ENCODE peak calls at places on chromosomes 3 and 15, in ten cellular contexts. Z, J, W, O, S, I, X, H, U and P are unnamed samples. For H3K9me3, the result is how much of the 10 kb centered on the place peaks cover.

GRCh38 chr3:127784283-127784682 is 38.0 kb downstream of the MGLL start:
- DNase-seq in Z (no peak), J (no peak), W (no peak), O (peak), S (peak), I (no peak), X (no peak), H (no peak), U (no peak), P (no peak)

GRCh38 chr3:64150527-64151238 is 74.6 kb downstream of the PRICKLE2 start:
- DNase-seq in Z (peak), J (peak), W (peak), O (no peak), S (peak), I (no peak), X (peak), H (peak), U (peak), P (no peak)

GRCh38 chr3:61371123-61371522 is 119.9 kb upstream of the FHIT start:
- DNase-seq in Z (no peak), J (peak), W (no peak), O (no peak), S (no peak), I (peak), X (no peak), H (peak), U (no peak), P (no peak)

GRCh38 chr3:29751647-29752263 is 470.9 kb downstream of the RBMS3 start:
- DNase-seq in Z (no peak), J (no peak), W (peak), O (peak), S (no peak), I (no peak), X (no peak), H (no peak), U (peak), P (no peak)

GRCh38 chr15:89641053-89641452 is 14.2 kb downstream of the KIF7 start:
- DNase-seq in Z (no peak), J (no peak), W (peak), O (no peak), S (no peak), I (no peak), X (no peak), H (no peak), U (no peak), P (no peak)

GRCh38 chr15:49815506-49815905 is 194.7 kb downstream of the DTWD1 start:
- DNase-seq in Z (no peak), J (no peak), W (no peak), O (no peak), S (no peak), I (no peak), X (no peak), H (no peak), U (no peak), P (no peak)

GRCh38 chr3:86792316-86792715 is 198.6 kb downstream of the VGLL3 start:
- DNase-seq in Z (no peak), J (no peak), W (no peak), O (no peak), S (no peak), I (no peak), X (no peak), H (no peak), U (no peak), P (no peak)

GRCh38 chr15:31484986-31485385 is 158.4 kb downstream of the KLF13 start:
- DNase-seq in Z (no peak), J (no peak), W (no peak), O (no peak), S (no peak), I (no peak), X (no peak), H (no peak), U (no peak), P (no peak)

GRCh38 chr3:94887056-94887455 is 824.2 kb downstream of the NSUN3 start:
- DNase-seq in Z (no peak), J (no peak), W (no peak), O (no peak), S (no peak), I (no peak), X (no peak), H (no peak), U (no peak), P (no peak)

GRCh38 chr3:185920168-185920567 is 17.6 kb downstream of the TRA2B start:
- DNase-seq in Z (no peak), J (no peak), W (no peak), O (no peak), S (no peak), I (no peak), X (no peak), H (no peak), U (no peak), P (no peak)

GRCh38 chr3:175068587-175068986 is 209.5 kb downstream of the NAALADL2 start:
- DNase-seq in Z (no peak), J (no peak), W (no peak), O (no peak), S (no peak), I (no peak), X (no peak), H (no peak), U (no peak), P (no peak)

GRCh38 chr3:126349611-126350501 is 7.4 kb downstream of the KLF15 start:
- DNase-seq in Z (peak), J (no peak), W (peak), O (peak), S (peak), I (no peak), X (no peak), H (no peak), U (no peak), P (no peak)

GRCh38 chr3:189160519-189161309 is 11.1 kb upstream of the TPRG1 start:
- DNase-seq in Z (no peak), J (no peak), W (no peak), O (no peak), S (no peak), I (no peak), X (no peak), H (no peak), U (no peak), P (no peak)

GRCh38 chr3:141460097-141460704 is 26.6 kb upstream of the RASA2 start:
- DNase-seq in Z (peak), J (peak), W (peak), O (peak), S (peak), I (peak), X (peak), H (peak), U (peak), P (peak)

GRCh38 chr3:16488637-16489036 is 24.9 kb downstream of the RFTN1 start:
- DNase-seq in Z (no peak), J (no peak), W (no peak), O (no peak), S (no peak), I (no peak), X (no peak), H (no peak), U (no peak), P (no peak)

GRCh38 chr3:55554621-55555020 is 67.5 kb upstream of the WNT5A start:
- DNase-seq in Z (no peak), J (no peak), W (no peak), O (no peak), S (no peak), I (no peak), X (no peak), H (no peak), U (no peak), P (no peak)

GRCh38 chr3:82525-82924 is 114.0 kb upstream of the CHL1 start:
- DNase-seq in Z (no peak), J (no peak), W (no peak), O (no peak), S (no peak), I (no peak), X (no peak), H (no peak), U (no peak), P (no peak)

GRCh38 chr3:79538-79937 is 117.0 kb upstream of the CHL1 start:
- DNase-seq in Z (no peak), J (no peak), W (no peak), O (no peak), S (no peak), I (no peak), X (no peak), H (no peak), U (no peak), P (no peak)

DNA sequence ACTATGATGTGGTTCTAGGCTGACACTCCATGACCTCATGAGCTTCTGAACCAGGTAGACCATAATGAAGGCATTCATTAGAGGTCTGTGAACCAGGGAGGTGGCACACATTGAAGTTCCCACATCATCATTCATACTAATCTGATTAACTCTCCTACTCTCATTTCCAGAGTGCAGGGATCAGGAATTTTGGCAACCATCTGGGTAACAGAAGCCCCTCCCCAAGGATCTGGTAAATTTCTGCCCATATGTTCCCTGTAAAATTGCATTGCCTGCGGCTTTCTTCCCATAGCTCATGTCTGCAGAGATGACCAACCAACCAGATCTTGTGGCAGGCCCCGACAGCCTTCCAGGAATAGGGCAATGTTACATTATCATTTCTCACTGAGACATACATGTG is 111.4 kb upstream of the CHL1 start:
- DNase-seq in Z (no peak), J (no peak), W (no peak), O (no peak), S (no peak), I (no peak), X (no peak), H (no peak), U (no peak), P (no peak)
- H3K9me3 ChIP-seq in Z (under half), J (under half), W (under half), O (under half), S (under half), I (under half), X (under half), H (under half), U (under half), P (under half)

GRCh38 chr15:23753248-23753647 is 66.1 kb upstream of the NDN start:
- DNase-seq in Z (no peak), J (no peak), W (no peak), O (no peak), S (no peak), I (no peak), X (no peak), H (no peak), U (no peak), P (no peak)
- H3K9me3 ChIP-seq in Z (under half), J (under half), W (under half), O (under half), S (under half), I (under half), X (under half), H (under half), U (under half), P (under half)

GRCh38 chr3:121817753-121818152 is 17.1 kb downstream of the IQCB1 start:
- DNase-seq in Z (no peak), J (no peak), W (no peak), O (no peak), S (no peak), I (no peak), X (no peak), H (no peak), U (no peak), P (no peak)

GRCh38 chr3:121822973-121823372 is 11.9 kb downstream of the IQCB1 start:
- DNase-seq in Z (no peak), J (no peak), W (no peak), O (no peak), S (no peak), I (no peak), X (no peak), H (no peak), U (no peak), P (no peak)

GRCh38 chr3:121821421-121822199 is 13.2 kb downstream of the IQCB1 start:
- DNase-seq in Z (no peak), J (no peak), W (no peak), O (no peak), S (no peak), I (no peak), X (no peak), H (no peak), U (no peak), P (no peak)

GRCh38 chr3:121819236-121819635 is 15.6 kb downstream of the IQCB1 start:
- DNase-seq in Z (no peak), J (no peak), W (no peak), O (no peak), S (no peak), I (no peak), X (no peak), H (no peak), U (no peak), P (no peak)

GRCh38 chr3:121818578-121818977 is 16.3 kb downstream of the IQCB1 start:
- DNase-seq in Z (no peak), J (no peak), W (no peak), O (no peak), S (no peak), I (no peak), X (no peak), H (no peak), U (no peak), P (no peak)
- H3K9me3 ChIP-seq in Z (under half), J (under half), W (under half), O (under half), S (under half), I (under half), X (under half), H (under half), U (under half), P (under half)

GRCh38 chr3:51391075-51391565 is at the start of gene RBM15B:
- DNase-seq in Z (peak), J (peak), W (peak), O (peak), S (peak), I (peak), X (peak), H (peak), U (peak), P (peak)
- H3K9me3 ChIP-seq in Z (under half), J (under half), W (under half), O (under half), S (under half), I (under half), X (under half), H (under half), U (under half), P (under half)

GRCh38 chr15:46577767-46578166 is 942.9 kb downstream of the SQOR start:
- DNase-seq in Z (no peak), J (no peak), W (no peak), O (no peak), S (no peak), I (no peak), X (no peak), H (no peak), U (no peak), P (no peak)
- H3K9me3 ChIP-seq in Z (under half), J (under half), W (under half), O (under half), S (under half), I (under half), X (under half), H (under half), U (under half), P (under half)

GRCh38 chr15:86328658-86329057 is 249.0 kb downstream of the AGBL1 start:
- DNase-seq in Z (no peak), J (no peak), W (no peak), O (no peak), S (no peak), I (no peak), X (no peak), H (no peak), U (no peak), P (no peak)
- H3K9me3 ChIP-seq in Z (under half), J (under half), W (under half), O (under half), S (under half), I (under half), X (under half), H (under half), U (under half), P (under half)

DNA sequence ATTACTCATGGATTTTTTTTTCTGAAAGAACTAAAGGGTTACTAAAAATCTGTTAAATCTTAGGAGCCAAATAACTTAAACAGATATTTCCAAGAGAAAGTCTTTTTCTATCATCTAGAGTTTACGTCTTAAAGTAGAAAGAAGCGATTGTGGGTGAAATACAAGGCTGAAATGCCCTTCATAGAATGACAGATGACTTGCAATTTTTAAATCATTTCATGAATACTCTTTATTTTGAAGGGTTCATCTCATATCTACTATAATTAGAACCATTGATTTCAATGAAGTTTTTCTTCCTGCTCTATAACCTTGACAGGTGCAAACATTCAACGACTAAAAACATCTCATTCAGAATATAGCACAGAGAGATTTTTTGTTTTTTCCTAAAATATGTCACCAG is 217.0 kb downstream of the GABRB3 start:
- DNase-seq in Z (no peak), J (no peak), W (no peak), O (no peak), S (no peak), I (no peak), X (no peak), H (no peak), U (no peak), P (no peak)
- H3K9me3 ChIP-seq in Z (under half), J (under half), W (under half), O (under half), S (under half), I (under half), X (under half), H (under half), U (under half), P (under half)

DNA sequence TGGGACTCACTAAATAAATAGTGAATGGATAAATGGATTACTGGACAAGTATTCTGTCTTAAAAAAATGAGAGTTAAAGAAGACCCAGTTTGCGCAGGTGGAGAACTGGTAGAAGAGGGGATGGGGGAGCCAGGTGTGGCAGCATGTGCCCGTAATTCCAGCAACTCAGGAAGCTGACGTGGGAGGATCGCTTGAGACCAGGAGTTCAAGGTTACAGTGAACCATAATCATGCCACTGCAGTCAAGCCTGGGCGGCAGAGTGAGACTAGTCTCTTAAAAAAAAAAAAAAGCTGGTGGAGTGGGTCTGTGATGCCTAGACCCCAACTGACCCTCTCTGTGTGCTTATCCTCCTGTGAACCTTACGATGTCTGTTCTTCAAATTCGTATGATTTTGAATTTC is 173.7 kb upstream of the KBTBD8 start:
- DNase-seq in Z (no peak), J (no peak), W (no peak), O (no peak), S (no peak), I (no peak), X (no peak), H (no peak), U (no peak), P (no peak)
- H3K9me3 ChIP-seq in Z (under half), J (under half), W (under half), O (under half), S (under half), I (under half), X (under half), H (under half), U (under half), P (under half)

GRCh38 chr3:134525293-134525692 is 39.4 kb downstream of the CEP63 start:
- DNase-seq in Z (no peak), J (no peak), W (no peak), O (no peak), S (no peak), I (no peak), X (no peak), H (no peak), U (no peak), P (no peak)
- H3K9me3 ChIP-seq in Z (under half), J (under half), W (under half), O (half or more), S (under half), I (under half), X (under half), H (under half), U (under half), P (under half)